ENCODE peak calls at places on chromosomes 3 and 15, in nine cellular contexts. One of them, this sample, is unnamed.

GRCh38 chr3:127089487-127090145 is 103.3 kb upstream of the PRR23E start:
- DNase-seq in IMR-90: no peak
- DNase-seq in HFFc6: no peak
- DNase-seq in neural crest cell: no peak
- DNase-seq in tibial artery: no peak
- DNase-seq in body of pancreas: no peak
- DNase-seq in activated B cell treated with CpG ODN at 0.5 μM for 24 hours: no peak
- DNase-seq in dorsolateral prefrontal cortex: no peak
- DNase-seq in uterus: no peak
- DNase-seq in this sample: peak

GRCh38 chr15:24772256-24772655 is 96.7 kb downstream of the NPAP1 start:
- DNase-seq in HFFc6: no peak
- DNase-seq in IMR-90: no peak
- DNase-seq in neural crest cell: no peak
- DNase-seq in uterus: no peak
- DNase-seq in tibial artery: no peak
- DNase-seq in activated B cell treated with CpG ODN at 0.5 μM for 24 hours: no peak
- DNase-seq in body of pancreas: no peak
- DNase-seq in dorsolateral prefrontal cortex: no peak
- DNase-seq in this sample: no peak

GRCh38 chr3:146222204-146223046 is 28.5 kb downstream of the PLSCR4 start:
- DNase-seq in neural crest cell: no peak
- DNase-seq in dorsolateral prefrontal cortex: no peak
- DNase-seq in uterus: no peak
- DNase-seq in HFFc6: no peak
- DNase-seq in activated B cell treated with CpG ODN at 0.5 μM for 24 hours: no peak
- DNase-seq in IMR-90: peak
- DNase-seq in body of pancreas: peak
- DNase-seq in tibial artery: no peak
- DNase-seq in this sample: no peak

GRCh38 chr3:187274977-187275338 is 16.6 kb downstream of the MASP1 start:
- DNase-seq in neural crest cell: peak
- DNase-seq in body of pancreas: no peak
- DNase-seq in dorsolateral prefrontal cortex: no peak
- DNase-seq in IMR-90: no peak
- DNase-seq in activated B cell treated with CpG ODN at 0.5 μM for 24 hours: no peak
- DNase-seq in uterus: no peak
- DNase-seq in tibial artery: no peak
- DNase-seq in HFFc6: no peak
- DNase-seq in this sample: no peak

GRCh38 chr3:89527736-89528335 is 420.4 kb downstream of the EPHA3 start:
- DNase-seq in body of pancreas: no peak
- DNase-seq in uterus: no peak
- DNase-seq in activated B cell treated with CpG ODN at 0.5 μM for 24 hours: no peak
- DNase-seq in IMR-90: no peak
- DNase-seq in tibial artery: no peak
- DNase-seq in HFFc6: no peak
- DNase-seq in dorsolateral prefrontal cortex: no peak
- DNase-seq in neural crest cell: no peak
- DNase-seq in this sample: no peak

GRCh38 chr3:152738656-152739055 is 96.3 kb upstream of the P2RY1 start:
- DNase-seq in HFFc6: no peak
- DNase-seq in IMR-90: no peak
- DNase-seq in tibial artery: no peak
- DNase-seq in neural crest cell: no peak
- DNase-seq in dorsolateral prefrontal cortex: no peak
- DNase-seq in activated B cell treated with CpG ODN at 0.5 μM for 24 hours: no peak
- DNase-seq in uterus: no peak
- DNase-seq in body of pancreas: no peak
- DNase-seq in this sample: no peak

GRCh38 chr15:77436822-77437221 is 16.1 kb downstream of the HMG20A start:
- DNase-seq in uterus: no peak
- DNase-seq in dorsolateral prefrontal cortex: no peak
- DNase-seq in HFFc6: no peak
- DNase-seq in tibial artery: no peak
- DNase-seq in IMR-90: no peak
- DNase-seq in neural crest cell: no peak
- DNase-seq in body of pancreas: no peak
- DNase-seq in activated B cell treated with CpG ODN at 0.5 μM for 24 hours: no peak
- DNase-seq in this sample: no peak

GRCh38 chr3:104279617-104280016 is 1087.1 kb upstream of the ALCAM start:
- DNase-seq in dorsolateral prefrontal cortex: no peak
- DNase-seq in tibial artery: no peak
- DNase-seq in neural crest cell: no peak
- DNase-seq in body of pancreas: no peak
- DNase-seq in HFFc6: peak
- DNase-seq in uterus: no peak
- DNase-seq in IMR-90: peak
- DNase-seq in activated B cell treated with CpG ODN at 0.5 μM for 24 hours: no peak
- DNase-seq in this sample: no peak

GRCh38 chr15:82263350-82263749 is 732 bp downstream of the SAXO2 start:
- DNase-seq in dorsolateral prefrontal cortex: no peak
- DNase-seq in IMR-90: no peak
- DNase-seq in body of pancreas: no peak
- DNase-seq in tibial artery: no peak
- DNase-seq in HFFc6: no peak
- DNase-seq in neural crest cell: no peak
- DNase-seq in activated B cell treated with CpG ODN at 0.5 μM for 24 hours: no peak
- DNase-seq in uterus: no peak
- DNase-seq in this sample: no peak

GRCh38 chr3:144031938-144032337 is 60.3 kb downstream of the DIPK2A start:
- DNase-seq in dorsolateral prefrontal cortex: peak
- DNase-seq in uterus: peak
- DNase-seq in HFFc6: no peak
- DNase-seq in neural crest cell: no peak
- DNase-seq in tibial artery: peak
- DNase-seq in body of pancreas: peak
- DNase-seq in activated B cell treated with CpG ODN at 0.5 μM for 24 hours: no peak
- DNase-seq in IMR-90: no peak
- DNase-seq in this sample: no peak

GRCh38 chr3:71066356-71066755 is 517.2 kb downstream of the FOXP1 start:
- DNase-seq in body of pancreas: peak
- DNase-seq in IMR-90: no peak
- DNase-seq in tibial artery: no peak
- DNase-seq in neural crest cell: no peak
- DNase-seq in activated B cell treated with CpG ODN at 0.5 μM for 24 hours: no peak
- DNase-seq in dorsolateral prefrontal cortex: no peak
- DNase-seq in HFFc6: no peak
- DNase-seq in uterus: no peak
- DNase-seq in this sample: no peak

GRCh38 chr15:101496198-101496986 is 6.9 kb upstream of the PCSK6 start:
- DNase-seq in activated B cell treated with CpG ODN at 0.5 μM for 24 hours: no peak
- DNase-seq in neural crest cell: no peak
- DNase-seq in HFFc6: no peak
- DNase-seq in tibial artery: no peak
- DNase-seq in uterus: no peak
- DNase-seq in IMR-90: no peak
- DNase-seq in dorsolateral prefrontal cortex: no peak
- DNase-seq in body of pancreas: no peak
- DNase-seq in this sample: no peak

GRCh38 chr15:99961011-99961441 is 227.8 kb upstream of the LYSMD4 start:
- DNase-seq in body of pancreas: peak
- DNase-seq in uterus: no peak
- DNase-seq in activated B cell treated with CpG ODN at 0.5 μM for 24 hours: no peak
- DNase-seq in tibial artery: peak
- DNase-seq in dorsolateral prefrontal cortex: no peak
- DNase-seq in IMR-90: no peak
- DNase-seq in neural crest cell: no peak
- DNase-seq in HFFc6: no peak
- DNase-seq in this sample: peak

GRCh38 chr3:47024932-47025331 is 45.5 kb downstream of the NBEAL2 start:
- DNase-seq in tibial artery: no peak
- DNase-seq in dorsolateral prefrontal cortex: no peak
- DNase-seq in neural crest cell: no peak
- DNase-seq in IMR-90: peak
- DNase-seq in body of pancreas: no peak
- DNase-seq in uterus: no peak
- DNase-seq in activated B cell treated with CpG ODN at 0.5 μM for 24 hours: no peak
- DNase-seq in HFFc6: peak
- DNase-seq in this sample: no peak

GRCh38 chr3:135762188-135762853 is 203.2 kb upstream of the PPP2R3A start:
- DNase-seq in tibial artery: no peak
- DNase-seq in dorsolateral prefrontal cortex: no peak
- DNase-seq in body of pancreas: no peak
- DNase-seq in IMR-90: no peak
- DNase-seq in uterus: no peak
- DNase-seq in activated B cell treated with CpG ODN at 0.5 μM for 24 hours: no peak
- DNase-seq in neural crest cell: no peak
- DNase-seq in HFFc6: no peak
- DNase-seq in this sample: no peak

DNA sequence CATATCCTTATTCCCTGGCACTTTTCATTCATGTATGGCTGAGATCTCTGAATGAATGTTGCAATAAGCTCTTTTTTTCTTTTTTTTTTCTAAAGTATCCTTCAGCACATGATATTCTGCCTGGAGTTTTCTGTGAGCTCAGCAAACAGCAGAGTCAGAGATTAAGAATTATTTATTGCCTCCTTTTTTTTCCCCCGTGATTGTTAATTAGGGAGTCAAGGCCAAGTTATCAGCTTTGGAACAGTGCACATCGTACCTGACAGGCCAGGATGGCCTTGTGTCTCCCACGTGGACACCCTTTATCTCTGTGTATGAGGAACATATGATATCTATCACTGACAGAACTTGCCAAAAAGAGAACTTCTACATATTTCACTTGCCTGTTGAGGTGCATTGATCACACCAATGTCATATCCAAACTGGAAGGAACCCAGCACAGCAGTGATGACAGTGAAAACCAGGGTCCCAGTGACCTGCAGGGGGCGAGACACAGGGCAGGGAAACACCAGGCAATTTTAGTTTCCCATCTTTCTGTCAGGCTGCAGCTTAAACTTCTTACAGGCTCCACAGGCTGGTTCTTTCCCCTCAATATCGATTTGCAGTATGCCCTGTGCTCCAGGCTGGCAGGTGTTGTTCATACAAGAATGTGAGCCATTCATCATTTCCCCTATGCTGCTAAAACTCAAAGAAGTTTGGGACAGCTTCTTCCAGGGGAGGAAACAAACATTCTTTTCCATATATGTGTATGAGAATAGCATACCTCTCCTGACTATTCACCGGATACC is 8.2 kb downstream of the SLC2A2 start:
- DNase-seq in dorsolateral prefrontal cortex: no peak
- DNase-seq in tibial artery: no peak
- DNase-seq in activated B cell treated with CpG ODN at 0.5 μM for 24 hours: no peak
- DNase-seq in IMR-90: no peak
- DNase-seq in uterus: no peak
- DNase-seq in HFFc6: no peak
- DNase-seq in body of pancreas: peak
- DNase-seq in neural crest cell: peak
- DNase-seq in this sample: no peak
- TF ChIP-seq CTCF in dorsolateral prefrontal cortex: no peak
- TF ChIP-seq CTCF in tibial artery: no peak
- TF ChIP-seq CTCF in activated B cell treated with CpG ODN at 0.5 μM for 24 hours: no peak
- TF ChIP-seq CTCF in IMR-90: peak
- TF ChIP-seq CTCF in uterus: no peak
- TF ChIP-seq CTCF in HFFc6: peak
- TF ChIP-seq CTCF in body of pancreas: no peak
- TF ChIP-seq CTCF in neural crest cell: peak
- TF ChIP-seq CTCF in this sample: peak

GRCh38 chr3:193908181-193908744 is 227.7 kb upstream of the HES1 start:
- DNase-seq in HFFc6: no peak
- DNase-seq in IMR-90: no peak
- DNase-seq in dorsolateral prefrontal cortex: no peak
- DNase-seq in body of pancreas: no peak
- DNase-seq in tibial artery: no peak
- DNase-seq in uterus: no peak
- DNase-seq in activated B cell treated with CpG ODN at 0.5 μM for 24 hours: no peak
- DNase-seq in neural crest cell: no peak
- DNase-seq in this sample: no peak
- TF ChIP-seq CTCF in HFFc6: no peak
- TF ChIP-seq CTCF in IMR-90: no peak
- TF ChIP-seq CTCF in dorsolateral prefrontal cortex: no peak
- TF ChIP-seq CTCF in body of pancreas: no peak
- TF ChIP-seq CTCF in tibial artery: no peak
- TF ChIP-seq CTCF in uterus: no peak
- TF ChIP-seq CTCF in activated B cell treated with CpG ODN at 0.5 μM for 24 hours: no peak
- TF ChIP-seq CTCF in neural crest cell: no peak
- TF ChIP-seq CTCF in this sample: no peak

DNA sequence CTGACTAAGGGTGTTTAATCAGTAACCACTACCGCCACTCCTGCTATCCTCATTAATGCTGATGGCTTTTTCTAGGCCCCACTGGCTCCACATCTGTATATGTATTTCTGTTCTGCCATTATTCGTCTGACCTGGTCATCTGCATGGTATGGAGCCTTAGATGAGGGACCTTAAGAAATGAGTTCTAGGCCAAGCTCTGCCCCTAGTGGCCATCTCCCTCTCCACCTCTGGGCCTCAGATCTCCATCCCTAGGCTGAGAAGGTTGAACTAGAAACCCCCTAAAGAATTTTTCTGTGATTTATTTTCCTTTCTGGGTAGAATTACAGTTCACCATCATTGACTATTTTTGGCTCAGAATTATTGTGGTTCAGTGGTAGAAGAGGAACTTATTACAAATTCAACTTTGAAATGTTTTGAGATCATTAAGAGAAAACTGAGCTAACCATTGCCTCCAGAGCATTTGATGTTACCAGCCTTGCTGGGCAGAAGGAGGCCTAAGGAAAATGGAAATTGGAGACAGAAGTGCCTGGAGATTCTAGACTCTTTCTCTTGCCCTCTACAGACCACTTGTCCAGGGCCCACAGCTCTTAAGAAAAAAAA is 325.2 kb upstream of the NR2E3 start:
- DNase-seq in neural crest cell: no peak
- DNase-seq in dorsolateral prefrontal cortex: no peak
- DNase-seq in tibial artery: no peak
- DNase-seq in HFFc6: no peak
- DNase-seq in body of pancreas: no peak
- DNase-seq in IMR-90: no peak
- DNase-seq in uterus: no peak
- DNase-seq in activated B cell treated with CpG ODN at 0.5 μM for 24 hours: no peak
- DNase-seq in this sample: no peak
- TF ChIP-seq CTCF in neural crest cell: peak
- TF ChIP-seq CTCF in dorsolateral prefrontal cortex: no peak
- TF ChIP-seq CTCF in tibial artery: no peak
- TF ChIP-seq CTCF in HFFc6: peak
- TF ChIP-seq CTCF in body of pancreas: no peak
- TF ChIP-seq CTCF in IMR-90: peak
- TF ChIP-seq CTCF in uterus: no peak
- TF ChIP-seq CTCF in activated B cell treated with CpG ODN at 0.5 μM for 24 hours: no peak
- TF ChIP-seq CTCF in this sample: peak

DNA sequence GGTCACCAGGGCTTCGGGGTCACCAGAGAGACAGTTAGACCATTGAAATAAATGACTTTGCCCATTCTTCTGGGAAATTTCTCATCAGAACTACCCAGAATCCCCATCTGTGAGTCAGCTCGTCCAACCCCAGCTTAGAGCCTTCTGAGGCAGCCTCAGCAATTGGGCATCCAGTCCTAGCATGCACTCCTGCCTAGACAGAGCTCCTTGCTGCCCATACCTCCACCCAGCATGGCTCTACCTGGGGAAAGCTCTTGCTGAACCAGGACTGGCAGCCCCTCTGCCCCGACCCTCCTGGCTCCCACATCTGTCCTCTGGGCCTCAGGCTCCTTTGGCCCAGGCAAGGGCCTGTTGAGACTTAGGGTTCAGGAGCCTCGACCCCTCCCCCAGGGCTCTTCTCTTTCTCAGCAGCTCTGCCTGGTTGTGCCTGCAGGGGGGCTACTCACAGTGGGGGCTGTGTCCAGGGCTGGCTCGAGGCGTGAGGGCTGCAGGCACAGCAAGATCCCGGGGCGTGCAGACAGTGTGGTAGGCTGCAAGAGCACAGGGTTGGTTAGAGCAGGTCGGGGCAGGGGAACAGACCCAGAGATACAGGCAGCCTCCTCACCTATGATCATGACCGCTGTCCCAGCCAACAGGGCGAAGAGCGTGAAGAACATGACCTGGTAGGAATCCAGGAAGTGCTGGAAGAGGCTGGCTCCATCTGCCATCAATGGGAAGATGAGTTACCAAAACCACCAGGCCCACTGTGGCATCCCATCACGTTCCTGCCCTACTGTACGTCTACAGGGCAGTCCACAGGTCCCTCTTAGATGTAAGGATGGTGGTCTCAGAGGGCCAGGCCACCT is 101.3 kb downstream of the NUP210 start:
- DNase-seq in tibial artery: no peak
- DNase-seq in dorsolateral prefrontal cortex: no peak
- DNase-seq in IMR-90: no peak
- DNase-seq in neural crest cell: no peak
- DNase-seq in body of pancreas: no peak
- DNase-seq in activated B cell treated with CpG ODN at 0.5 μM for 24 hours: no peak
- DNase-seq in uterus: no peak
- DNase-seq in HFFc6: no peak
- DNase-seq in this sample: no peak
- TF ChIP-seq CTCF in tibial artery: no peak
- TF ChIP-seq CTCF in dorsolateral prefrontal cortex: no peak
- TF ChIP-seq CTCF in IMR-90: no peak
- TF ChIP-seq CTCF in neural crest cell: no peak
- TF ChIP-seq CTCF in body of pancreas: no peak
- TF ChIP-seq CTCF in activated B cell treated with CpG ODN at 0.5 μM for 24 hours: no peak
- TF ChIP-seq CTCF in uterus: no peak
- TF ChIP-seq CTCF in HFFc6: no peak
- TF ChIP-seq CTCF in this sample: no peak

This sample was measured in chondrocyte.